ENCODE peak calls at places on chromosomes 5 and 9, in seven cellular contexts. One of them, this sample, is unnamed.

GRCh38 chr9:87498816-87499454 is 1.3 kb downstream of the DAPK1 start:
- DNase-seq in breast epithelium: no peak
- DNase-seq in endothelial cell of umbilical vein: peak; percentile 43
- DNase-seq in A549: no peak
- DNase-seq in transverse colon: no peak
- DNase-seq in adrenal gland: no peak
- DNase-seq in heart left ventricle: no peak
- DNase-seq in this sample: no peak

GRCh38 chr5:72281764-72282499 is 38.1 kb downstream of the MRPS27 start:
- DNase-seq in breast epithelium: no peak
- DNase-seq in endothelial cell of umbilical vein: peak; percentile 39
- DNase-seq in A549: no peak
- DNase-seq in transverse colon: no peak
- DNase-seq in adrenal gland: no peak
- DNase-seq in heart left ventricle: no peak
- DNase-seq in this sample: no peak

GRCh38 chr5:112317866-112318265 is 101.2 kb downstream of the EPB41L4A start:
- DNase-seq in breast epithelium: no peak
- DNase-seq in endothelial cell of umbilical vein: no peak
- DNase-seq in A549: no peak
- DNase-seq in transverse colon: no peak
- DNase-seq in adrenal gland: no peak
- DNase-seq in heart left ventricle: no peak
- DNase-seq in this sample: no peak

GRCh38 chr5:83899351-83899970 is 178.8 kb upstream of the HAPLN1 start:
- DNase-seq in breast epithelium: no peak
- DNase-seq in endothelial cell of umbilical vein: no peak
- DNase-seq in A549: no peak
- DNase-seq in transverse colon: no peak
- DNase-seq in adrenal gland: no peak
- DNase-seq in heart left ventricle: no peak
- DNase-seq in this sample: no peak

GRCh38 chr5:143051244-143052058 is 281.3 kb downstream of the ARHGAP26 start:
- DNase-seq in breast epithelium: no peak
- DNase-seq in endothelial cell of umbilical vein: no peak
- DNase-seq in A549: no peak
- DNase-seq in transverse colon: no peak
- DNase-seq in adrenal gland: no peak
- DNase-seq in heart left ventricle: no peak
- DNase-seq in this sample: no peak

GRCh38 chr5:39624268-39624886 is 199.6 kb upstream of the DAB2 start:
- DNase-seq in breast epithelium: peak; percentile 45
- DNase-seq in endothelial cell of umbilical vein: no peak
- DNase-seq in A549: no peak
- DNase-seq in transverse colon: peak; percentile 77
- DNase-seq in adrenal gland: no peak
- DNase-seq in heart left ventricle: no peak
- DNase-seq in this sample: no peak

GRCh38 chr5:45252991-45253390 is 443.2 kb downstream of the HCN1 start:
- DNase-seq in breast epithelium: no peak
- DNase-seq in endothelial cell of umbilical vein: no peak
- DNase-seq in A549: no peak
- DNase-seq in transverse colon: no peak
- DNase-seq in adrenal gland: no peak
- DNase-seq in heart left ventricle: no peak
- DNase-seq in this sample: no peak

GRCh38 chr5:172284275-172284971 is 859 bp upstream of the UBTD2 start:
- DNase-seq in breast epithelium: no peak
- DNase-seq in endothelial cell of umbilical vein: peak; percentile 25
- DNase-seq in A549: no peak
- DNase-seq in transverse colon: no peak
- DNase-seq in adrenal gland: no peak
- DNase-seq in heart left ventricle: no peak
- DNase-seq in this sample: peak; percentile 58

GRCh38 chr5:15992918-15993317 is 186.7 kb downstream of the MARCHF11 start:
- DNase-seq in breast epithelium: no peak
- DNase-seq in endothelial cell of umbilical vein: peak; percentile 82
- DNase-seq in A549: no peak
- DNase-seq in transverse colon: no peak
- DNase-seq in adrenal gland: no peak
- DNase-seq in heart left ventricle: no peak
- DNase-seq in this sample: no peak

GRCh38 chr9:36029202-36029601 is 7.5 kb upstream of the RECK start:
- DNase-seq in breast epithelium: no peak
- DNase-seq in endothelial cell of umbilical vein: no peak
- DNase-seq in A549: no peak
- DNase-seq in transverse colon: no peak
- DNase-seq in adrenal gland: no peak
- DNase-seq in heart left ventricle: no peak
- DNase-seq in this sample: no peak

GRCh38 chr5:95281211-95281610 is 3.7 kb downstream of the MCTP1 start:
- DNase-seq in breast epithelium: no peak
- DNase-seq in endothelial cell of umbilical vein: no peak
- DNase-seq in A549: no peak
- DNase-seq in transverse colon: no peak
- DNase-seq in adrenal gland: no peak
- DNase-seq in heart left ventricle: no peak
- DNase-seq in this sample: no peak

GRCh38 chr5:168086104-168086610 is 205.3 kb upstream of the WWC1 start:
- DNase-seq in breast epithelium: no peak
- DNase-seq in endothelial cell of umbilical vein: no peak
- DNase-seq in A549: peak; percentile 76
- DNase-seq in transverse colon: peak; percentile 44
- DNase-seq in adrenal gland: no peak
- DNase-seq in heart left ventricle: no peak
- DNase-seq in this sample: no peak

GRCh38 chr5:100539519-100539918 is 4.3 kb downstream of the FAM174A start:
- DNase-seq in breast epithelium: no peak
- DNase-seq in endothelial cell of umbilical vein: no peak
- DNase-seq in A549: no peak
- DNase-seq in transverse colon: no peak
- DNase-seq in adrenal gland: no peak
- DNase-seq in heart left ventricle: no peak
- DNase-seq in this sample: no peak

GRCh38 chr9:116073826-116074225 is 79.8 kb upstream of the PAPPA start:
- DNase-seq in breast epithelium: peak; percentile 84
- DNase-seq in endothelial cell of umbilical vein: no peak
- DNase-seq in A549: no peak
- DNase-seq in transverse colon: no peak
- DNase-seq in adrenal gland: no peak
- DNase-seq in heart left ventricle: no peak
- DNase-seq in this sample: no peak

GRCh38 chr5:103271570-103272289 is 13.2 kb downstream of the MACIR start:
- DNase-seq in breast epithelium: no peak
- DNase-seq in endothelial cell of umbilical vein: peak; percentile 52
- DNase-seq in A549: no peak
- DNase-seq in transverse colon: no peak
- DNase-seq in adrenal gland: no peak
- DNase-seq in heart left ventricle: no peak
- DNase-seq in this sample: no peak

GRCh38 chr5:51829691-51830090 is 446.4 kb downstream of the ISL1 start:
- DNase-seq in breast epithelium: no peak
- DNase-seq in endothelial cell of umbilical vein: peak; percentile 87
- DNase-seq in A549: no peak
- DNase-seq in transverse colon: no peak
- DNase-seq in adrenal gland: no peak
- DNase-seq in heart left ventricle: no peak
- DNase-seq in this sample: no peak

GRCh38 chr9:93126151-93126781 is 7.8 kb downstream of the NINJ1 start:
- DNase-seq in breast epithelium: no peak
- DNase-seq in endothelial cell of umbilical vein: no peak
- DNase-seq in A549: no peak
- DNase-seq in transverse colon: peak; percentile 6
- DNase-seq in adrenal gland: peak; percentile 21
- DNase-seq in heart left ventricle: peak; percentile 58
- DNase-seq in this sample: no peak

GRCh38 chr9:109476781-109477268 is 21.3 kb downstream of the PTPN3 start:
- DNase-seq in breast epithelium: no peak
- DNase-seq in endothelial cell of umbilical vein: no peak
- DNase-seq in A549: no peak
- DNase-seq in transverse colon: peak; percentile 35
- DNase-seq in adrenal gland: no peak
- DNase-seq in heart left ventricle: no peak
- DNase-seq in this sample: no peak

GRCh38 chr9:112785981-112786380 is 35.4 kb downstream of the SNX30 start:
- DNase-seq in breast epithelium: no peak
- DNase-seq in endothelial cell of umbilical vein: no peak
- DNase-seq in A549: no peak
- DNase-seq in transverse colon: no peak
- DNase-seq in adrenal gland: no peak
- DNase-seq in heart left ventricle: no peak
- DNase-seq in this sample: no peak

GRCh38 chr9:98429613-98430012 is 174.2 kb upstream of the TBC1D2 start:
- DNase-seq in breast epithelium: no peak
- DNase-seq in endothelial cell of umbilical vein: no peak
- DNase-seq in A549: no peak
- DNase-seq in transverse colon: no peak
- DNase-seq in adrenal gland: no peak
- DNase-seq in heart left ventricle: no peak
- DNase-seq in this sample: no peak

GRCh38 chr9:98428452-98428851 is 173.0 kb upstream of the TBC1D2 start:
- DNase-seq in breast epithelium: no peak
- DNase-seq in endothelial cell of umbilical vein: no peak
- DNase-seq in A549: no peak
- DNase-seq in transverse colon: no peak
- DNase-seq in adrenal gland: no peak
- DNase-seq in heart left ventricle: no peak
- DNase-seq in this sample: peak; percentile 51

GRCh38 chr9:98427491-98427890 is 172.0 kb upstream of the TBC1D2 start:
- DNase-seq in breast epithelium: no peak
- DNase-seq in endothelial cell of umbilical vein: no peak
- DNase-seq in A549: no peak
- DNase-seq in transverse colon: no peak
- DNase-seq in adrenal gland: no peak
- DNase-seq in heart left ventricle: no peak
- DNase-seq in this sample: no peak

GRCh38 chr9:98430535-98430934 is 175.1 kb upstream of the TBC1D2 start:
- DNase-seq in breast epithelium: no peak
- DNase-seq in endothelial cell of umbilical vein: no peak
- DNase-seq in A549: no peak
- DNase-seq in transverse colon: peak; percentile 11
- DNase-seq in adrenal gland: peak; percentile 19
- DNase-seq in heart left ventricle: no peak
- DNase-seq in this sample: no peak

DNA sequence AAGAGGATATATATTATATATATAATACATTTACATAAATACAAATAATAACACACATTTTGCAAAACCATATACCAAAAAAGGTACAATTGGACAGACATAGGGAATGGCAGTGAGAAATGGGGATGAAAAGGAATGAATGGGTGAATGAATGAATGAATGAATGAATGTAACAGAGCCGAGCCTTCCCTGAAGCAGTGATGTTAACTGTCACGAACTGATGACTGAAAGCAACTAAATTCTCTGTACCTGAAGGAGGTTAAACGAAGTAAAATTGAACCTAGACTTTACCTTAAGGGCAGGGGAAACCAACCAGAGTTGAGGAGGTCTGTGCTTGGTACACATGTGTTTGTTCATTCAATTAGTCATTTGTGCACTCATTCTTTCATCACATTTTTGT is 169.6 kb upstream of the TBC1D2 start:
- DNase-seq in breast epithelium: no peak
- DNase-seq in endothelial cell of umbilical vein: no peak
- DNase-seq in A549: no peak
- DNase-seq in transverse colon: no peak
- DNase-seq in adrenal gland: no peak
- DNase-seq in heart left ventricle: no peak
- DNase-seq in this sample: no peak
- TF ChIP-seq POLR2A in breast epithelium: no peak
- TF ChIP-seq POLR2A in endothelial cell of umbilical vein: no peak
- TF ChIP-seq POLR2A in A549: no peak
- TF ChIP-seq POLR2A in transverse colon: no peak
- TF ChIP-seq POLR2A in adrenal gland: no peak
- TF ChIP-seq POLR2A in heart left ventricle: no peak
- TF ChIP-seq POLR2A in this sample: no peak

DNA sequence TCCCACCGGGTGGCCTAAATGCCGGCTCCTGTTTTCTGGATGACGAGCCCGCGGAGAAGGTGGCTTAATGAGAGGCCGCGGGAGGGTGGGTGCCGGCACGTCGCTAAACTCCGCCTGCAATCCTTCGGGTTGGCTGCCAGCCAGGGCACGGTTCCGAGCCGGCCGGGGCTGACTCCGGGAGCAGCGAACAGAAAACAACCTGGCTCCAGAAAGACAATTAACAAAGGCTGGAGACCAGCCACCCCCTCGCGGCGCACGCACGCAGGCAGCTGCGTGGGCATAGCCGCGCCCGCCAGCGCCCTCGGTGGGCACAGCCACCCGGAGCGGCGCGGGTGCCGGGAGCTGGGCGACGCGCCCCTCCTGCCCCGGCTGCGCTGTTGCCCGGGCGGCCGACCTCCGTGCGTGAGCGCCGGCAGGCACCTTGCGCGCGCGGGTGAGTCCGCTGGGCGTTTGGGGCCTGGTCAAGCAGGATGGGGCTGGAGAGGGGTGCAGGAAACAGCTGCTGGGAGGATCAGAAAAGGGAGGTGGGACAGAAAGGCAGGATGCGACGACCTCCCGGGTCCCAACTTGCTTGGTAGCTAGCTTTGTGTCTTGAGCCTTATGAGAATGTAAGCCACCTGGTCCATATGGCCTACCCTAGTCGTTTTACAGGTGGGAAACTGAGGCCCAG is at the start of gene ARHGEF37:
- DNase-seq in breast epithelium: peak; percentile 88
- DNase-seq in endothelial cell of umbilical vein: peak; percentile 93
- DNase-seq in A549: no peak
- DNase-seq in transverse colon: peak; percentile 91
- DNase-seq in adrenal gland: peak; percentile 83
- DNase-seq in heart left ventricle: peak; percentile 96
- DNase-seq in this sample: peak; percentile 91
- TF ChIP-seq POLR2A in breast epithelium: no peak
- TF ChIP-seq POLR2A in endothelial cell of umbilical vein: peak; percentile 31
- TF ChIP-seq POLR2A in A549: peak; percentile 14
- TF ChIP-seq POLR2A in transverse colon: peak; percentile 58
- TF ChIP-seq POLR2A in adrenal gland: peak; percentile 35
- TF ChIP-seq POLR2A in heart left ventricle: peak; percentile 77
- TF ChIP-seq POLR2A in this sample: no peak

GRCh38 chr5:44011518-44011917 is 377.7 kb downstream of the FGF10 start:
- DNase-seq in breast epithelium: no peak
- DNase-seq in endothelial cell of umbilical vein: no peak
- DNase-seq in A549: no peak
- DNase-seq in transverse colon: no peak
- DNase-seq in adrenal gland: no peak
- DNase-seq in heart left ventricle: no peak
- DNase-seq in this sample: no peak
- TF ChIP-seq POLR2A in breast epithelium: no peak
- TF ChIP-seq POLR2A in endothelial cell of umbilical vein: no peak
- TF ChIP-seq POLR2A in A549: no peak
- TF ChIP-seq POLR2A in transverse colon: no peak
- TF ChIP-seq POLR2A in adrenal gland: no peak
- TF ChIP-seq POLR2A in heart left ventricle: no peak
- TF ChIP-seq POLR2A in this sample: no peak

DNA sequence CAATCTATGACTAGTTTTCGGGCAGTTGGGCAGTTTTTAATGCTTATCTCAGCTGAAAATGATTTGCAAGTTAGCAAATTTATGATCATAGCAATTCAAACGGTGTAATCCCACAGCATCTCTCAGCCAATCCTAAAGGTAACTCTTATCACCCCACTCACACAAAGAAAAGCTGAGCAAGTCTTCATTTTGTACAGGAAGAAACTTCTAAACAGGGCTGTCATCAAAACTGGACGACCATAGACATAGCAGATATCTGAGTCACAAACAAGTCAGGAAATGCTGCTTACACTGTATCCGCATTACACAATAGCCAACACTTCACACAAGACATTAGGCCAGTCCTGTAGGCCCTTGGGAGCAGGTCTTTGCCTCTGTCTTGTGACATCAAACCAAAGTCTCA is 2.6 kb upstream of the ENC1 start:
- DNase-seq in breast epithelium: no peak
- DNase-seq in endothelial cell of umbilical vein: peak; percentile 86
- DNase-seq in A549: no peak
- DNase-seq in transverse colon: no peak
- DNase-seq in adrenal gland: no peak
- DNase-seq in heart left ventricle: no peak
- DNase-seq in this sample: no peak
- TF ChIP-seq POLR2A in breast epithelium: no peak
- TF ChIP-seq POLR2A in endothelial cell of umbilical vein: peak; percentile 50
- TF ChIP-seq POLR2A in A549: no peak
- TF ChIP-seq POLR2A in transverse colon: no peak
- TF ChIP-seq POLR2A in adrenal gland: no peak
- TF ChIP-seq POLR2A in heart left ventricle: no peak
- TF ChIP-seq POLR2A in this sample: no peak